ENCODE peak calls at places on chromosomes 5 and 9, in seven cellular contexts. F is HCT116, M is HepG2, B is GM12878, R is K562, L is SK-N-SH, C is H1. H is an unnamed sample.

GRCh38 chr9:129473523-129474244 is 147.2 kb downstream of the C9orf50 start:
- DNase-seq in F (no peak), M (no peak), B (no peak), R (peak), L (no peak), C (no peak), H (no peak)

GRCh38 chr9:73215249-73215648 is 63.6 kb downstream of the ANXA1 start:
- DNase-seq in F (no peak), M (no peak), B (no peak), R (no peak), L (no peak), C (peak), H (no peak)

GRCh38 chr9:129422843-129423700 is 197.8 kb downstream of the C9orf50 start:
- DNase-seq in F (no peak), M (no peak), B (no peak), R (no peak), L (no peak), C (no peak), H (no peak)

GRCh38 chr5:10455273-10455670 is 13.6 kb downstream of the ROPN1L start:
- DNase-seq in F (no peak), M (no peak), B (no peak), R (no peak), L (no peak), C (no peak), H (no peak)

GRCh38 chr5:68070641-68071191 is 144.8 kb upstream of the PIK3R1 start:
- DNase-seq in F (no peak), M (no peak), B (peak), R (no peak), L (no peak), C (no peak), H (no peak)

GRCh38 chr9:70114898-70115297 is 71.2 kb downstream of the MAMDC2 start:
- DNase-seq in F (no peak), M (no peak), B (no peak), R (no peak), L (no peak), C (no peak), H (no peak)

GRCh38 chr9:127877566-127877998 is at the start of gene AK1:
- DNase-seq in F (no peak), M (no peak), B (no peak), R (peak), L (peak), C (no peak), H (peak)

GRCh38 chr9:87405677-87406544 is 91.8 kb upstream of the DAPK1 start:
- DNase-seq in F (no peak), M (no peak), B (no peak), R (no peak), L (no peak), C (no peak), H (no peak)

GRCh38 chr9:81534138-81534865 is 155.0 kb downstream of the TLE1 start:
- DNase-seq in F (no peak), M (no peak), B (no peak), R (no peak), L (no peak), C (no peak), H (no peak)

GRCh38 chr9:128043467-128043868 is 23.7 kb downstream of the NAIF1 start:
- DNase-seq in F (no peak), M (peak), B (no peak), R (peak), L (no peak), C (no peak), H (no peak)

GRCh38 chr5:95712347-95712958 is 18.7 kb upstream of the RHOBTB3 start:
- DNase-seq in F (peak), M (no peak), B (no peak), R (peak), L (peak), C (no peak), H (no peak)

GRCh38 chr5:108212775-108213346 is 169.0 kb downstream of the FBXL17 start:
- DNase-seq in F (no peak), M (peak), B (no peak), R (peak), L (no peak), C (peak), H (no peak)

GRCh38 chr5:106873558-106873957 is 797.2 kb downstream of the EFNA5 start:
- DNase-seq in F (no peak), M (no peak), B (no peak), R (no peak), L (no peak), C (no peak), H (no peak)

GRCh38 chr5:177542816-177543472 is 11.4 kb downstream of the FAM193B start:
- DNase-seq in F (no peak), M (no peak), B (no peak), R (no peak), L (no peak), C (no peak), H (no peak)

GRCh38 chr5:92916036-92916435 is 665.0 kb downstream of the NR2F1-AS1 start:
- DNase-seq in F (no peak), M (peak), B (no peak), R (no peak), L (no peak), C (no peak), H (no peak)

GRCh38 chr9:93669116-93669957 is 93.0 kb downstream of the PHF2 start:
- DNase-seq in F (no peak), M (no peak), B (no peak), R (no peak), L (no peak), C (no peak), H (no peak)

GRCh38 chr9:95425910-95426551 is 90.7 kb downstream of the PTCH1 start:
- DNase-seq in F (no peak), M (peak), B (no peak), R (peak), L (no peak), C (no peak), H (no peak)

GRCh38 chr5:51996356-51996861 is 613.2 kb downstream of the ISL1 start:
- DNase-seq in F (no peak), M (no peak), B (no peak), R (no peak), L (no peak), C (no peak), H (no peak)

GRCh38 chr5:51995773-51996306 is 612.6 kb downstream of the ISL1 start:
- DNase-seq in F (no peak), M (no peak), B (no peak), R (no peak), L (no peak), C (no peak), H (no peak)

GRCh38 chr5:51997500-51997899 is 614.3 kb downstream of the ISL1 start:
- DNase-seq in F (no peak), M (no peak), B (no peak), R (no peak), L (no peak), C (no peak), H (no peak)

GRCh38 chr5:51997908-51998307 is 614.7 kb downstream of the ISL1 start:
- DNase-seq in F (no peak), M (no peak), B (no peak), R (no peak), L (peak), C (no peak), H (no peak)
- TF ChIP-seq JUND in F (no peak), M (no peak), B (no peak), R (no peak), L (no peak), C (no peak), H (no peak)

GRCh38 chr5:97136471-97136870 is 5.9 kb downstream of the LIX1 start:
- DNase-seq in F (no peak), M (no peak), B (no peak), R (no peak), L (no peak), C (no peak), H (no peak)

GRCh38 chr5:97133106-97133505 is 9.3 kb downstream of the LIX1 start:
- DNase-seq in F (no peak), M (no peak), B (no peak), R (no peak), L (no peak), C (no peak), H (no peak)

GRCh38 chr5:97135868-97136267 is 6.5 kb downstream of the LIX1 start:
- DNase-seq in F (no peak), M (no peak), B (no peak), R (no peak), L (no peak), C (no peak), H (no peak)

GRCh38 chr5:97131139-97131710 is 11.2 kb downstream of the LIX1 start:
- DNase-seq in F (no peak), M (no peak), B (no peak), R (no peak), L (no peak), C (no peak), H (no peak)

GRCh38 chr5:97134634-97135033 is 7.8 kb downstream of the LIX1 start:
- DNase-seq in F (no peak), M (no peak), B (no peak), R (no peak), L (no peak), C (no peak), H (no peak)
- TF ChIP-seq JUND in F (no peak), M (no peak), B (no peak), R (no peak), L (no peak), C (no peak), H (no peak)

GRCh38 chr5:180825768-180826525 is 23.3 kb upstream of the MGAT1 start:
- DNase-seq in F (no peak), M (peak), B (no peak), R (no peak), L (no peak), C (no peak), H (no peak)
- TF ChIP-seq JUND in F (peak), M (no peak), B (no peak), R (no peak), L (no peak), C (no peak), H (no peak)

GRCh38 chr5:151295138-151295537 is 8.4 kb downstream of the SLC36A3 start:
- DNase-seq in F (no peak), M (no peak), B (no peak), R (no peak), L (no peak), C (no peak), H (no peak)
- TF ChIP-seq JUND in F (no peak), M (no peak), B (no peak), R (no peak), L (no peak), C (no peak), H (no peak)

DNA sequence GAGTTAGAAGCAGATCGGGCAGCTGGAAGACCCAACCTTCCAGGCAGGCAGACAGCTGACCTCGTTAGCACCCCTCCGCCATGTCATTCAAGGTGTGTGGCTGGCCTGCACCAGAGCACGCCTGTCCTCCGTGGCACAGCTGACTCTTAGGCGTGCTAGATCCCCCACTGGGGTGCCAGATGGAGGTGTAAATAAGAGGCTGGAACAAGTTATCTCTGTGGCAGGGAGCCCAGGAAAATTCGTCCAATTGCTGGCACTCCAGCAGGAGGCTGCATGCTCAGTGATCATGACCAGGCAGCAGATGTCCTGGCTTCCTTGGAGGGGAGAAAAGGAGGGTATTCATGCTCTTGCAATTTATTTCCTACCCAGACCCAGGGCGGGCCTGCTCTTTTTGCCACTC is 7.8 kb upstream of the ALDOB start:
- DNase-seq in F (no peak), M (no peak), B (no peak), R (no peak), L (no peak), C (no peak), H (no peak)
- TF ChIP-seq JUND in F (no peak), M (no peak), B (no peak), R (no peak), L (no peak), C (no peak), H (no peak)

DNA sequence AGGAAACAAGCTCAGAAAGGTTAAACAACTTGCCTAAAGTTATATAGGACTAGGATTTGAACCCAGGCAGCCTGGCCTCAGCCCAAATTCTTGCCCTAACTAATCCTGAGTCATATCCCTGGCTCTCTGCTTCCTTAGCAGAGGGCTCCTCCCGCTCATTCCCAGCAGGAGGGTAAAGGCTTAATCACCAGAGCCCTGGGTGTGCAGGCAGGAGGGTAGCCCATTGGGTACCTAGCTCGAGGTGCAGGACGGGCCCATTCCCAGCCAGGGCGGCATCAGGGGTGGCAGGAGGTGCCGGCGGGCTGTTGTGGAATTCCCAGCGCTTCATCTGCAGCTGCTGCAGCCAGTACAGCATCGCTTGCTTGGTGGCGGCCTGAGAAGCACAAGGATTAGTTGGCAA is 3.9 kb downstream of the TBC1D2 start:
- DNase-seq in F (peak), M (no peak), B (no peak), R (no peak), L (no peak), C (no peak), H (no peak)
- TF ChIP-seq JUND in F (no peak), M (no peak), B (no peak), R (no peak), L (peak), C (no peak), H (no peak)

DNA sequence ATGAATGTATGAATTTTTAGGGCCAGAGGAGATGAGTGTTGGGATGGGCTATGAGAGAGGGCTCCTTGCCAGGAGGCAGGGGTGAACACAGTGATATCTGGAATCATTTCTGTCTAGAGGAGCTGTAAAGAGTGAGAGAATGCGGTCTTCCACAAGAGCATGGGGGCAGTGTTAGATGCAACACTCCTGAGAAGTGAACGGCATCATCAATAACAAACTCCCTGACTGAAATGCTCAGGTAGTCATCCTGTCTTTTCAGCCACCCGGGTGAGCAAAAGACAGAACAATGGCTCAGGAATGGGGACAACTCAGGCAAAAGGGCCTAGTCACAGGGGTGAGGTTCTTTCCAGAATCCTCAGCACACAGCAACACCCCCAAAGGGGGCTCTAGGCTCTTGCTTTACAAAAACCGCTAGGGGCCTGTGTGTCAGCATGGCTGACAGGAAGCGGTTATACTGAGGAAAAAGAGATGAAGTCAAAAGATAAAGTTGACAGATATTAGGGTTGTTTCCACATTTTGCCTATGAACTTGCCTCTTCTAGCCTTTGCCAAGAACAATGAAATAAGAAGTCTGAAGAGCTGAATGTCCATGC is 104.6 kb upstream of the LRRTM2 start:
- DNase-seq in F (no peak), M (no peak), B (no peak), R (peak), L (no peak), C (no peak), H (no peak)
- TF ChIP-seq JUND in F (no peak), M (no peak), B (no peak), R (no peak), L (no peak), C (no peak), H (no peak)

DNA sequence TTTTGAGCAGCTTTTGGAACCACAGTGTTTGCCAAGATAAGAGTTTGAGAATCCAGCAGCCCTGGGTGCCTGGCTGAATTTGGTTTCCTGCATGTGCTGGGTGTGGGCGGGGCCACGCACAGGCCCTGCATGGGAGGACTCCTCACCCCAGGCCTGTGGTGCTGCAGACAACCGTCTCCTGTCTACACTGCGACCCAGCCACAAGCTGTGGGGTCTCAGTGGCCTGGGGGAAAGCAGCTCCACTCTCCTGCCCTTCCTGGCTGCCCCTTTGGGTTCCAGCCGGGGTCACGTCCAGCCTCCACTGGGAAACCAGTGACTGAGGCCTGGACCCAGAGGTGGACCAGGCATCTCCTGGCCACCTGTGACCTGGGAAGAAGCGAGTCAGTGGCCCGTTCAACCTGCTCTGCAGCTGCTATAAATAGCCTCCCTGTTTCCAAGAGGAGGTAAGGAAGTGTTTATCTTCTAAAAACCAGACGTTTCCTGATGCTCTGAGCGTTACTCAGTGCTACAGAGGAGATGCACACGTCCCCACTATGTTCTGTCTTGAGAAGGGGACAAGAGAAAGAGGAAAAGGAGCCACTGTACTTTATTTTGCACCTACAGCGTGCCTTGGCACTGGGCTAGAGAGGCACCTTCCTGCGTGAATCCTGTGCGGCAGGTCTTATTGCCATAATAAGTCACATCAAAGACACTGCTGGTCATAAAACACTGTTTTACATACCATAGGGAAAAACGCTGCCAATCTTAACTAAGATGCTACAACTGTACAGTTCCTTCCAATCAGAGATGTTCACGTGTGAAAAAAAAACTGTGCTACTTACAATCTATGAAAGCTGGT is 47.9 kb downstream of the NEURL1B start:
- DNase-seq in F (no peak), M (no peak), B (no peak), R (no peak), L (peak), C (no peak), H (peak)
- TF ChIP-seq JUND in F (peak), M (no peak), B (no peak), R (no peak), L (no peak), C (no peak), H (no peak)

DNA sequence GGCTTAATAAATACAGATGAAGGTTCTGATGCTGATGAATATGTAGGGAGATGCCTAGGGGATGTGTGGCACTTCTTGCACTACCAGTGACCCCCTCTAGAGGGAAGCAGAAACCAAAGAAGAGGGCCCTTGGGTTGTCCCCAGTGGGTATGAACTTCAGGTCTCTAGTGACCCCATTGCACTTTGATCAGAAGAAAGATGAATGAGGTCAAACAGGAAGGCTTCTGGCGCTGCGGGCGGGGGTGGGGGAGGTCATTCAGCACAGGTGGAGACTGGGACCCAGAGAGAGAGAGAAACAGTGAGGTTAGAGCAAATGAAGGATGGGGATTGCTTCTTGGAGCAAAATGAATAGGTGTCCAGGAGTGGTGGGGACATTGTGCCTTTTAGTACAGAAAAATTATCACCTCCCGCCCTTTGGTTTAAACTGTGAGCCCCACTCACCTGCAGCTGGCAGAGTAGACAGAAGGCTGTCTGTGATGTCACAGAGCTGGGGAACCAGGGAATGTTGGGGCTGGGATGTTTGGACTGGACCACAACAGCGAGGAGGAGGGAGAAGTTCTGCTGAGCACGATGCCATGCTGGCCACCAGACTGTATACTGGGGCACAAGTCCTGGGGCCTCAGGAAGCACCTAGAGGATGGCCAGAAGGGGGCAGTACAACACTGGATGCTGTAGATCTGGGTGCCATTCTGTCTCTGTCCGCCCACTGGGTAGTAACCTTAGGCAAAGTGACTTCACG is at the start of gene TEX48:
- DNase-seq in F (peak), M (peak), B (peak), R (peak), L (peak), C (peak), H (peak)
- TF ChIP-seq JUND in F (no peak), M (no peak), B (no peak), R (no peak), L (no peak), C (no peak), H (no peak)

GRCh38 chr5:142434322-142434612 is 109.4 kb upstream of the SPRY4 start:
- DNase-seq in F (no peak), M (no peak), B (no peak), R (no peak), L (no peak), C (no peak), H (no peak)

GRCh38 chr5:142433526-142434321 is 108.9 kb upstream of the SPRY4 start:
- DNase-seq in F (no peak), M (peak), B (no peak), R (no peak), L (no peak), C (no peak), H (no peak)

GRCh38 chr5:142435410-142436115 is 110.7 kb upstream of the SPRY4 start:
- DNase-seq in F (no peak), M (no peak), B (no peak), R (no peak), L (no peak), C (no peak), H (no peak)

GRCh38 chr5:142432961-142433360 is 108.1 kb upstream of the SPRY4 start:
- DNase-seq in F (no peak), M (no peak), B (no peak), R (no peak), L (no peak), C (no peak), H (no peak)

GRCh38 chr5:142432369-142432863 is 107.6 kb upstream of the SPRY4 start:
- DNase-seq in F (no peak), M (no peak), B (no peak), R (no peak), L (no peak), C (no peak), H (no peak)
- TF ChIP-seq JUND in F (no peak), M (no peak), B (no peak), R (peak), L (no peak), C (no peak), H (no peak)